ENCODE peak calls at places on chromosomes 12 and 14, in five cellular contexts. Z, K, L, Y and I are unnamed samples.

GRCh38 chr12:107655281-107656065 is 30.1 kb upstream of the PWP1 start:
- DNase-seq in L (no peak), Z (peak), Y (no peak), K (no peak), I (no peak)

GRCh38 chr14:54686219-54686870 is 119.4 kb downstream of the SAMD4A start:
- DNase-seq in L (no peak), Z (no peak), K (no peak), Y (no peak), I (no peak)

GRCh38 chr14:36818212-36818611 is 156.6 kb downstream of the PAX9 start:
- DNase-seq in Y (no peak), K (no peak), L (no peak), Z (no peak), I (no peak)

GRCh38 chr12:121638298-121639202 is 12.2 kb downstream of the ORAI1 start:
- DNase-seq in L (no peak), K (no peak), Y (no peak), Z (no peak), I (no peak)

GRCh38 chr12:116863275-116863767 is 17.9 kb downstream of the HRK start:
- DNase-seq in Z (peak), L (peak), K (no peak), Y (peak), I (no peak)

GRCh38 chr12:50055831-50056628 is 1.4 kb upstream of the ASIC1 start:
- DNase-seq in L (peak), K (peak), Z (peak), Y (peak), I (peak)

GRCh38 chr12:46609281-46609623 is 216.5 kb downstream of the SLC38A4 start:
- DNase-seq in L (no peak), Z (no peak), K (no peak), Y (no peak), I (no peak)

GRCh38 chr12:117968826-117969659 is at the start of gene KSR2:
- DNase-seq in L (peak), Y (peak), Z (peak), K (peak), I (peak)

GRCh38 chr12:122867701-122868461 is 28.0 kb downstream of the VPS37B start:
- DNase-seq in L (peak), K (peak), Z (peak), Y (peak), I (no peak)

GRCh38 chr14:50821471-50822464 is 9.2 kb downstream of the NIN start:
- DNase-seq in Z (no peak), K (no peak), L (no peak), Y (no peak), I (no peak)

GRCh38 chr12:106063826-106064575 is 74.8 kb downstream of the NUAK1 start:
- DNase-seq in Z (no peak), K (no peak), L (no peak), Y (no peak), I (no peak)

GRCh38 chr14:77031680-77032482 is 3.4 kb upstream of the IRF2BPL start:
- DNase-seq in Y (no peak), L (no peak), K (no peak), Z (no peak), I (no peak)

GRCh38 chr12:13376627-13377373 is 180.3 kb downstream of the EMP1 start:
- DNase-seq in K (no peak), Z (no peak), Y (no peak), L (peak), I (no peak)

GRCh38 chr12:110107369-110108281 is 16.5 kb upstream of the IFT81 start:
- DNase-seq in K (no peak), Z (no peak), Y (peak), L (no peak), I (no peak)

GRCh38 chr14:98350213-98350612 is 921.8 kb downstream of the BCL11B start:
- DNase-seq in Y (no peak), L (no peak), K (no peak), Z (no peak), I (no peak)

GRCh38 chr14:77610553-77610952 is 5.9 kb downstream of the SPTLC2 start:
- DNase-seq in L (no peak), K (no peak), Z (no peak), Y (no peak), I (no peak)

GRCh38 chr14:61764342-61765122 is 2.3 kb downstream of the SNAPC1 start:
- DNase-seq in K (no peak), L (no peak), Y (no peak), Z (no peak), I (no peak)

GRCh38 chr12:48442191-48442828 is 30.0 kb upstream of the ANP32D start:
- DNase-seq in Y (peak), L (no peak), K (no peak), Z (peak), I (no peak)

GRCh38 chr14:61478971-61479473 is 157.6 kb downstream of the PRKCH start:
- DNase-seq in L (no peak), Y (no peak), K (no peak), Z (no peak), I (no peak)

GRCh38 chr12:121628536-121628935 is 2.2 kb downstream of the ORAI1 start:
- DNase-seq in Y (no peak), Z (peak), L (no peak), K (no peak), I (no peak)

GRCh38 chr14:80468331-80469122 is 257.2 kb upstream of the DIO2 start:
- DNase-seq in Z (no peak), L (no peak), K (no peak), Y (peak), I (no peak)

GRCh38 chr12:60522684-60523083 is 926.9 kb downstream of the SLC16A7 start:
- DNase-seq in Y (no peak), Z (no peak), K (no peak), L (no peak), I (no peak)

GRCh38 chr12:125999643-126000042 is 934.4 kb downstream of the AACS start:
- DNase-seq in Y (no peak), K (no peak), Z (no peak), L (no peak), I (no peak)

GRCh38 chr14:96888593-96888992 is 91.4 kb downstream of the VRK1 start:
- DNase-seq in K (no peak), L (no peak), Y (no peak), Z (no peak), I (no peak)

GRCh38 chr12:102480401-102480800 is at the start of gene IGF1:
- DNase-seq in Y (no peak), L (no peak), Z (no peak), K (no peak), I (no peak)

GRCh38 chr12:92574046-92574783 is 128.6 kb upstream of the PLEKHG7 start:
- DNase-seq in Y (peak), K (no peak), L (peak), Z (no peak), I (no peak)

GRCh38 chr12:129067482-129067881 is 214.2 kb downstream of the GLT1D1 start:
- DNase-seq in Z (peak), L (no peak), K (no peak), Y (no peak), I (no peak)

GRCh38 chr14:64706119-64706465 is 1.9 kb downstream of the PLEKHG3 start:
- DNase-seq in L (no peak), K (no peak), Y (no peak), Z (no peak), I (no peak)

GRCh38 chr12:591167-591570 is 72.1 kb downstream of the NINJ2 start:
- DNase-seq in K (no peak), Y (no peak), Z (peak), L (no peak), I (no peak)
- TF ChIP-seq TAF1 in K (no peak), Y (no peak), Z (no peak), L (no peak), I (no peak)

DNA sequence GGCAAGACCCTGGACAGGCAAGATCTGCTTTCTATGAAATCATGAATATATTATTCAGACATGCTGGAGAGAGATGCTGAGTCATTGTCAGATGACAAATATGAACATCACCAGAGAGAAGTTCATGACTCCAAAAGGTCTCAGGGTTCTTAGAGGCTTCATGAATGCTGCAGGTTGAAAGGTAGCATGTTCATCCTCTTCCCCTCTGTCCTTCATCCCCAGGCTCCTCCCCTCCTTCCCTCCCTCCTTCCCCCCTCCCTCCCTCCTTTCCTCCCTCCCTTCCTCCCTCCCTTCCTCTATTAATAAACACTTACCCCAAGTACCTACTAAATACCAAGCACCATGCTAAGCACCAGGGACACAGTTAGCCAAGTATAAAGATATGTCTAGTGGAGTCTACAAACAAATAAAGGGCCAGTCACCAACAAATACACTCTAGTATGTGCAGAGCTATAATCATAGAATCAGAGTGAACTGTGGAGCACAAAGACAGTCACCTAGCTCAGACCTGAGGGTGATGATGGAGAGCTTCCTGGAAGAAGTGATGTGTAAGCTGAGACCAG is 46.2 kb downstream of the RPH3A start:
- DNase-seq in L (no peak), Z (no peak), Y (peak), K (no peak), I (no peak)
- TF ChIP-seq TAF1 in L (no peak), Z (no peak), Y (no peak), K (no peak), I (no peak)

GRCh38 chr14:95663226-95663797 is 22.9 kb upstream of the TCL1B start:
- DNase-seq in L (no peak), Y (no peak), K (no peak), Z (no peak), I (no peak)

GRCh38 chr14:95666450-95666849 is 19.8 kb upstream of the TCL1B start:
- DNase-seq in K (no peak), Y (no peak), Z (no peak), L (no peak), I (no peak)

GRCh38 chr14:95664546-95664945 is 21.7 kb upstream of the TCL1B start:
- DNase-seq in Z (no peak), K (no peak), Y (no peak), L (no peak), I (no peak)

GRCh38 chr14:95662376-95663186 is 23.6 kb upstream of the TCL1B start:
- DNase-seq in Y (no peak), L (no peak), K (no peak), Z (no peak), I (no peak)

GRCh38 chr14:95664046-95664445 is 22.2 kb upstream of the TCL1B start:
- DNase-seq in K (no peak), Y (no peak), L (no peak), Z (no peak), I (no peak)
- TF ChIP-seq TAF1 in K (no peak), Y (no peak), L (no peak), Z (no peak), I (no peak)

GRCh38 chr14:92506230-92506629 is 7.4 kb upstream of the RIN3 start:
- DNase-seq in Z (no peak), Y (no peak), K (no peak), L (no peak), I (no peak)

GRCh38 chr14:92505826-92506225 is 7.8 kb upstream of the RIN3 start:
- DNase-seq in L (no peak), Y (no peak), Z (no peak), K (no peak), I (no peak)

GRCh38 chr14:92503756-92504491 is 9.7 kb upstream of the RIN3 start:
- DNase-seq in Y (peak), L (no peak), K (no peak), Z (no peak), I (no peak)

GRCh38 chr14:92510972-92511371 is 2.6 kb upstream of the RIN3 start:
- DNase-seq in L (no peak), Y (peak), Z (no peak), K (no peak), I (no peak)

DNA sequence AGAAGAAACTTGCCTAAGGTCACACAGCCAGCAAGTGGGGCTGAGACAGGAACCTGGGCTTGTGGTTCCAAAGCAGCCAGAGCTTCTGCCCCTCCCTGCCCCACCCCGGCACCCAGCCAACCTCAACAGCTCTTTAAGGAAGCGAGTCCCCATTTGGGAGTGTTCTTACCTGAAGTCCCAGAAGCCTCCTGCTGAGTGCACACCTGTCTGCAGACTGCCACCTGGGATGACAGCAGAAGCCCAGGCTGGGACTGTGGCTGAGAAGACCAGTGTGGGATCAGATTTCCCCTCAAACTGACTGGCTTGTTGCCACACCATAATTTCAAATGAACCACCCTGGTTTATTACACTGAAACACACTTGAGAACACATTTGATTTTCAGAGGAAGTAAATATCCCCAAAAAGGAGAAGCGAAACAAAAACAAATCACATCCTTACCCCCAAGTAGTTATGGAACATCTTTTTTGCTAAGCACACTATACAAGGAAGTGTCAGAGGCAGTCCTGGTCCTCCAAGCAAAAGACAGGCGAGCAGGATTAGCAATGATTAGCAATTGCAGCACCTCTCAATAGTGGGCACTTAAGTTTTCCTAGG is 6.3 kb upstream of the RIN3 start:
- DNase-seq in Y (no peak), L (no peak), K (peak), Z (no peak), I (no peak)
- TF ChIP-seq TAF1 in Y (no peak), L (no peak), K (no peak), Z (no peak), I (no peak)

GRCh38 chr14:100072783-100073346 is 7.6 kb downstream of the EVL start:
- DNase-seq in Y (no peak), K (no peak), L (peak), Z (no peak), I (no peak)
- TF ChIP-seq TAF1 in Y (no peak), K (no peak), L (no peak), Z (no peak), I (no peak)

GRCh38 chr12:62930546-62931425 is 4.2 kb downstream of the PPM1H start:
- DNase-seq in Y (no peak), Z (no peak), L (no peak), K (no peak), I (no peak)
- TF ChIP-seq TAF1 in Y (no peak), Z (no peak), L (no peak), K (no peak), I (no peak)

GRCh38 chr14:75877292-75877691 is 104.5 kb downstream of the TGFB3 start:
- DNase-seq in L (no peak), Y (no peak), K (no peak), Z (no peak), I (no peak)
- TF ChIP-seq TAF1 in L (no peak), Y (no peak), K (no peak), Z (no peak), I (no peak)

GRCh38 chr12:44372259-44372658 is 503.9 kb downstream of the NELL2 start:
- DNase-seq in L (no peak), Y (no peak), Z (peak), K (no peak), I (no peak)
- TF ChIP-seq TAF1 in L (no peak), Y (no peak), Z (no peak), K (no peak), I (no peak)